ENCODE peak calls at places on chromosome X, in six cellular contexts. A is heart left ventricle, P is GM13976, V is stromal cell of bone marrow, N is heart right ventricle, D is fibroblast of lung. I is an unnamed sample.

GRCh38 chrX:43552703-43553102 is 103.4 kb upstream of the MAOA start:
- DNase-seq in A (no peak), P (no peak), V (no peak), N (no peak), D (no peak), I (no peak)

GRCh38 chrX:48648299-48648698 is 35.3 kb upstream of the WAS start:
- DNase-seq in A (peak; percentile 6), P (peak; percentile 32), V (peak; percentile 59), N (peak; percentile 10), D (peak; percentile 46), I (peak; percentile 11)

GRCh38 chrX:111568356-111568755 is 56.9 kb downstream of the SERTM2 start:
- DNase-seq in A (no peak), P (no peak), V (no peak), N (no peak), D (peak; percentile 4), I (no peak)

GRCh38 chrX:136635235-136635634 is 12.7 kb upstream of the CD40LG start:
- DNase-seq in A (no peak), P (no peak), V (no peak), N (no peak), D (no peak), I (no peak)

GRCh38 chrX:132718411-132718810 is 229.6 kb upstream of the MBNL3 start:
- DNase-seq in A (no peak), P (no peak), V (no peak), N (no peak), D (no peak), I (no peak)

GRCh38 chrX:124348152-124348551 is 1.8 kb downstream of the SH2D1A start:
- DNase-seq in A (no peak), P (no peak), V (no peak), N (no peak), D (no peak), I (no peak)

GRCh38 chrX:45747905-45748304 is 547.2 kb upstream of the DIPK2B start:
- DNase-seq in A (no peak), P (no peak), V (no peak), N (no peak), D (peak; percentile 67), I (no peak)

GRCh38 chrX:15468036-15468435 is 25.1 kb downstream of the PIR start:
- DNase-seq in A (no peak), P (peak; percentile 21), V (peak; percentile 50), N (no peak), D (peak; percentile 44), I (no peak)

GRCh38 chrX:120207009-120207610 is 43.5 kb upstream of the ZBTB33 start:
- DNase-seq in A (no peak), P (no peak), V (no peak), N (no peak), D (no peak), I (no peak)

GRCh38 chrX:46686003-46686645 is 72.8 kb downstream of the SLC9A7 start:
- DNase-seq in A (peak; percentile 11), P (peak; percentile 27), V (no peak), N (no peak), D (peak; percentile 15), I (no peak)

GRCh38 chrX:21974011-21974385 is 33.5 kb downstream of the SMS start:
- DNase-seq in A (no peak), P (no peak), V (no peak), N (no peak), D (peak; percentile 46), I (no peak)

GRCh38 chrX:154541896-154542722 is 4.5 kb downstream of the G6PD start:
- DNase-seq in A (peak; percentile 66), P (no peak), V (peak; percentile 87), N (peak; percentile 62), D (peak; percentile 88), I (peak; percentile 73)

GRCh38 chrX:33194876-33195433 is 16.4 kb downstream of the DMD start:
- DNase-seq in A (no peak), P (no peak), V (no peak), N (no peak), D (peak; percentile 3), I (no peak)

GRCh38 chrX:73127700-73128241 is 48.5 kb upstream of the PABPC1L2A start:
- DNase-seq in A (peak; percentile 5), P (no peak), V (no peak), N (peak; percentile 3), D (no peak), I (no peak)

GRCh38 chrX:124085063-124085462 is 123.6 kb downstream of the STAG2 start:
- DNase-seq in A (no peak), P (no peak), V (no peak), N (no peak), D (no peak), I (no peak)

GRCh38 chrX:55119712-55120111 is 30.9 kb downstream of the PAGE2 start:
- DNase-seq in A (no peak), P (no peak), V (no peak), N (no peak), D (peak; percentile 6), I (no peak)

GRCh38 chrX:427812-428725 is 41.4 kb upstream of the PPP2R3B start:
- DNase-seq in A (no peak), P (no peak), V (peak; percentile 10), N (no peak), D (no peak), I (no peak)